ENCODE peak calls at places on chromosomes 11 and 22, in seven cellular contexts. One of them, this sample, is unnamed.

GRCh38 chr11:17383466-17383865 is 5.0 kb downstream of the KCNJ11 start:
- DNase-seq in iris pigment epithelial cell: peak; percentile 29
- DNase-seq in amniotic stem cell: no peak
- DNase-seq in A172: no peak
- DNase-seq in C1 segment of cervical spinal cord: no peak
- DNase-seq in CD4-positive, CD25-positive, alpha-beta regulatory T cell: no peak
- DNase-seq in mucosa of descending colon: no peak
- DNase-seq in this sample: no peak

GRCh38 chr11:71991494-71991893 is 7.2 kb upstream of the IL18BP start:
- DNase-seq in iris pigment epithelial cell: no peak
- DNase-seq in amniotic stem cell: no peak
- DNase-seq in A172: no peak
- DNase-seq in C1 segment of cervical spinal cord: no peak
- DNase-seq in CD4-positive, CD25-positive, alpha-beta regulatory T cell: no peak
- DNase-seq in mucosa of descending colon: no peak
- DNase-seq in this sample: no peak

GRCh38 chr11:62324738-62325556 is 12.3 kb upstream of the ASRGL1 start:
- DNase-seq in iris pigment epithelial cell: peak; percentile 70
- DNase-seq in amniotic stem cell: no peak
- DNase-seq in A172: peak; percentile 21
- DNase-seq in C1 segment of cervical spinal cord: no peak
- DNase-seq in CD4-positive, CD25-positive, alpha-beta regulatory T cell: no peak
- DNase-seq in mucosa of descending colon: no peak
- DNase-seq in this sample: no peak

GRCh38 chr11:69557266-69557665 is 75.8 kb downstream of the LINC01488 start:
- DNase-seq in iris pigment epithelial cell: no peak
- DNase-seq in amniotic stem cell: no peak
- DNase-seq in A172: no peak
- DNase-seq in C1 segment of cervical spinal cord: no peak
- DNase-seq in CD4-positive, CD25-positive, alpha-beta regulatory T cell: no peak
- DNase-seq in mucosa of descending colon: no peak
- DNase-seq in this sample: no peak

GRCh38 chr11:113778111-113778910 is 1.3 kb upstream of the CLDN25 start:
- DNase-seq in iris pigment epithelial cell: peak; percentile 30
- DNase-seq in amniotic stem cell: no peak
- DNase-seq in A172: peak; percentile 52
- DNase-seq in C1 segment of cervical spinal cord: peak; percentile 56
- DNase-seq in CD4-positive, CD25-positive, alpha-beta regulatory T cell: no peak
- DNase-seq in mucosa of descending colon: no peak
- DNase-seq in this sample: no peak

GRCh38 chr11:76735841-76736240 is 47.3 kb upstream of the TSKU start:
- DNase-seq in iris pigment epithelial cell: no peak
- DNase-seq in amniotic stem cell: no peak
- DNase-seq in A172: no peak
- DNase-seq in C1 segment of cervical spinal cord: no peak
- DNase-seq in CD4-positive, CD25-positive, alpha-beta regulatory T cell: no peak
- DNase-seq in mucosa of descending colon: no peak
- DNase-seq in this sample: no peak

GRCh38 chr11:45590743-45591142 is 74.7 kb downstream of the CHST1 start:
- DNase-seq in iris pigment epithelial cell: no peak
- DNase-seq in amniotic stem cell: no peak
- DNase-seq in A172: peak; percentile 21
- DNase-seq in C1 segment of cervical spinal cord: no peak
- DNase-seq in CD4-positive, CD25-positive, alpha-beta regulatory T cell: no peak
- DNase-seq in mucosa of descending colon: no peak
- DNase-seq in this sample: no peak

GRCh38 chr11:69064394-69064957 is 15.7 kb downstream of the TPCN2 start:
- DNase-seq in iris pigment epithelial cell: no peak
- DNase-seq in amniotic stem cell: no peak
- DNase-seq in A172: no peak
- DNase-seq in C1 segment of cervical spinal cord: no peak
- DNase-seq in CD4-positive, CD25-positive, alpha-beta regulatory T cell: no peak
- DNase-seq in mucosa of descending colon: no peak
- DNase-seq in this sample: no peak

GRCh38 chr22:38335077-38335476 is 17.8 kb upstream of the CSNK1E start:
- DNase-seq in iris pigment epithelial cell: peak; percentile 40
- DNase-seq in amniotic stem cell: no peak
- DNase-seq in A172: no peak
- DNase-seq in C1 segment of cervical spinal cord: no peak
- DNase-seq in CD4-positive, CD25-positive, alpha-beta regulatory T cell: no peak
- DNase-seq in mucosa of descending colon: no peak
- DNase-seq in this sample: no peak

GRCh38 chr11:45805305-45806071 is 539 bp downstream of the SLC35C1 start:
- DNase-seq in iris pigment epithelial cell: peak; percentile 86
- DNase-seq in amniotic stem cell: peak; percentile 12
- DNase-seq in A172: peak; percentile 41
- DNase-seq in C1 segment of cervical spinal cord: peak; percentile 38
- DNase-seq in CD4-positive, CD25-positive, alpha-beta regulatory T cell: no peak
- DNase-seq in mucosa of descending colon: no peak
- DNase-seq in this sample: no peak

GRCh38 chr11:133934096-133934495 is 22.7 kb downstream of the IGSF9B start:
- DNase-seq in iris pigment epithelial cell: no peak
- DNase-seq in amniotic stem cell: no peak
- DNase-seq in A172: no peak
- DNase-seq in C1 segment of cervical spinal cord: no peak
- DNase-seq in CD4-positive, CD25-positive, alpha-beta regulatory T cell: no peak
- DNase-seq in mucosa of descending colon: no peak
- DNase-seq in this sample: no peak

GRCh38 chr22:19713650-19714319 is 518 bp upstream of the SEPTIN5 start:
- DNase-seq in iris pigment epithelial cell: no peak
- DNase-seq in amniotic stem cell: no peak
- DNase-seq in A172: no peak
- DNase-seq in C1 segment of cervical spinal cord: no peak
- DNase-seq in CD4-positive, CD25-positive, alpha-beta regulatory T cell: no peak
- DNase-seq in mucosa of descending colon: no peak
- DNase-seq in this sample: no peak

GRCh38 chr11:73192272-73192671 is 25.8 kb upstream of the P2RY2 start:
- DNase-seq in iris pigment epithelial cell: no peak
- DNase-seq in amniotic stem cell: no peak
- DNase-seq in A172: peak; percentile 51
- DNase-seq in C1 segment of cervical spinal cord: no peak
- DNase-seq in CD4-positive, CD25-positive, alpha-beta regulatory T cell: no peak
- DNase-seq in mucosa of descending colon: no peak
- DNase-seq in this sample: no peak

GRCh38 chr11:75432911-75433321 is at the start of gene KLHL35:
- DNase-seq in iris pigment epithelial cell: no peak
- DNase-seq in amniotic stem cell: no peak
- DNase-seq in A172: no peak
- DNase-seq in C1 segment of cervical spinal cord: peak; percentile 28
- DNase-seq in CD4-positive, CD25-positive, alpha-beta regulatory T cell: no peak
- DNase-seq in mucosa of descending colon: no peak
- DNase-seq in this sample: no peak